ENCODE peak calls at places on chromosomes 16 and 17, in eight cellular contexts. B, U, O, Y, T, P, L and D are unnamed samples.

GRCh38 chr17:17590883-17591407 is 563 bp downstream of the PEMT start:
- DNase-seq in O (no peak), Y (no peak), T (no peak), B (no peak), U (no peak), L (no peak), P (no peak), D (no peak)

GRCh38 chr16:87924937-87925670 is 11.2 kb downstream of the CA5A start:
- DNase-seq in O (no peak), U (no peak), L (no peak), Y (no peak), T (no peak), B (peak), P (peak), D (no peak)

GRCh38 chr17:67784364-67785121 is 40.8 kb upstream of the BPTF start:
- DNase-seq in L (no peak), U (no peak), Y (no peak), T (no peak), O (no peak), B (no peak), P (no peak), D (no peak)

GRCh38 chr17:56824503-56824902 is 9.2 kb downstream of the C17orf67 start:
- DNase-seq in T (no peak), P (no peak), O (no peak), U (no peak), Y (no peak), L (peak), B (no peak), D (no peak)

GRCh38 chr17:63445571-63446217 is 412 bp downstream of the CYB561 start:
- DNase-seq in Y (no peak), P (peak), O (no peak), B (peak), L (peak), U (peak), T (no peak), D (peak)

GRCh38 chr16:88064889-88065746 is 113.9 kb downstream of the BANP start:
- DNase-seq in P (no peak), Y (no peak), U (no peak), L (no peak), O (no peak), T (no peak), B (no peak), D (no peak)

GRCh38 chr17:488993-489757 is 136.6 kb upstream of the RPH3AL start:
- DNase-seq in B (no peak), U (no peak), O (no peak), Y (no peak), L (peak), T (no peak), P (no peak), D (peak)

GRCh38 chr17:58308173-58308984 is 20.2 kb downstream of the TSPOAP1 start:
- DNase-seq in L (no peak), B (no peak), T (no peak), Y (no peak), U (peak), P (no peak), O (no peak), D (peak)

GRCh38 chr17:47866941-47867340 is 16.0 kb upstream of the SP6 start:
- DNase-seq in T (no peak), U (no peak), Y (no peak), L (no peak), B (no peak), O (peak), P (no peak), D (no peak)

GRCh38 chr16:53571763-53572162 is 68.8 kb upstream of the AKTIP start:
- DNase-seq in O (no peak), Y (no peak), U (no peak), L (no peak), T (no peak), P (no peak), B (no peak), D (no peak)

GRCh38 chr17:12627177-12627629 is 38.5 kb upstream of the MYOCD start:
- DNase-seq in P (no peak), T (no peak), L (peak), Y (peak), O (peak), U (no peak), B (no peak), D (no peak)

GRCh38 chr17:4381690-4382671 is 15.5 kb upstream of the UBE2G1 start:
- DNase-seq in L (peak), T (no peak), Y (no peak), O (no peak), P (no peak), B (no peak), U (no peak), D (no peak)

GRCh38 chr16:46573834-46574159 is 47.4 kb downstream of the SHCBP1 start:
- DNase-seq in B (no peak), Y (no peak), U (no peak), L (no peak), O (no peak), T (no peak), P (no peak), D (no peak)